ENCODE peak calls at places on chromosome 9, in nine cellular contexts. One of them, this sample, is unnamed.

GRCh38 chr9:79300153-79300552 is 271.6 kb upstream of the TLE4 start:
- DNase-seq in C1 segment of cervical spinal cord: no peak
- DNase-seq in RCC 7860: no peak
- DNase-seq in GM12865: no peak
- DNase-seq in GM19239: no peak
- DNase-seq in BJ: no peak
- DNase-seq in head of caudate nucleus: no peak
- DNase-seq in IMR-90: no peak
- DNase-seq in NCI-H1092 treated with DMSO at 0.1 percent for 48 hours: peak
- DNase-seq in this sample: no peak

GRCh38 chr9:86098793-86099694 is at the start of gene GOLM1:
- DNase-seq in C1 segment of cervical spinal cord: peak
- DNase-seq in RCC 7860: peak
- DNase-seq in GM12865: peak
- DNase-seq in GM19239: peak
- DNase-seq in BJ: no peak
- DNase-seq in head of caudate nucleus: peak
- DNase-seq in IMR-90: peak
- DNase-seq in NCI-H1092 treated with DMSO at 0.1 percent for 48 hours: peak
- DNase-seq in this sample: no peak

GRCh38 chr9:104780796-104781395 is 17.0 kb downstream of the NIPSNAP3B start:
- DNase-seq in C1 segment of cervical spinal cord: no peak
- DNase-seq in RCC 7860: peak
- DNase-seq in GM12865: peak
- DNase-seq in GM19239: no peak
- DNase-seq in BJ: no peak
- DNase-seq in head of caudate nucleus: no peak
- DNase-seq in IMR-90: peak
- DNase-seq in NCI-H1092 treated with DMSO at 0.1 percent for 48 hours: no peak
- DNase-seq in this sample: no peak

GRCh38 chr9:71446499-71447411 is 321.6 kb downstream of the CEMIP2 start:
- DNase-seq in C1 segment of cervical spinal cord: peak
- DNase-seq in RCC 7860: no peak
- DNase-seq in GM12865: peak
- DNase-seq in GM19239: peak
- DNase-seq in BJ: peak
- DNase-seq in head of caudate nucleus: peak
- DNase-seq in IMR-90: peak
- DNase-seq in NCI-H1092 treated with DMSO at 0.1 percent for 48 hours: peak
- DNase-seq in this sample: no peak

GRCh38 chr9:134626576-134627416 is 14.8 kb upstream of the COL5A1 start:
- DNase-seq in C1 segment of cervical spinal cord: no peak
- DNase-seq in RCC 7860: no peak
- DNase-seq in GM12865: no peak
- DNase-seq in GM19239: no peak
- DNase-seq in BJ: no peak
- DNase-seq in head of caudate nucleus: no peak
- DNase-seq in IMR-90: peak
- DNase-seq in NCI-H1092 treated with DMSO at 0.1 percent for 48 hours: no peak
- DNase-seq in this sample: no peak

GRCh38 chr9:105693435-105694275 is 686 bp upstream of the TMEM38B start:
- DNase-seq in C1 segment of cervical spinal cord: peak
- DNase-seq in RCC 7860: no peak
- DNase-seq in GM12865: peak
- DNase-seq in GM19239: no peak
- DNase-seq in BJ: no peak
- DNase-seq in head of caudate nucleus: no peak
- DNase-seq in IMR-90: peak
- DNase-seq in NCI-H1092 treated with DMSO at 0.1 percent for 48 hours: peak
- DNase-seq in this sample: no peak

GRCh38 chr9:87524061-87524460 is 26.4 kb downstream of the DAPK1 start:
- DNase-seq in C1 segment of cervical spinal cord: no peak
- DNase-seq in RCC 7860: no peak
- DNase-seq in GM12865: no peak
- DNase-seq in GM19239: no peak
- DNase-seq in BJ: no peak
- DNase-seq in head of caudate nucleus: no peak
- DNase-seq in IMR-90: no peak
- DNase-seq in NCI-H1092 treated with DMSO at 0.1 percent for 48 hours: no peak
- DNase-seq in this sample: no peak

GRCh38 chr9:132125361-132125760 is 36.5 kb upstream of the NTNG2 start:
- DNase-seq in C1 segment of cervical spinal cord: no peak
- DNase-seq in RCC 7860: no peak
- DNase-seq in GM12865: no peak
- DNase-seq in GM19239: no peak
- DNase-seq in BJ: no peak
- DNase-seq in head of caudate nucleus: no peak
- DNase-seq in IMR-90: no peak
- DNase-seq in NCI-H1092 treated with DMSO at 0.1 percent for 48 hours: no peak
- DNase-seq in this sample: no peak

GRCh38 chr9:70297141-70297540 is 38.4 kb downstream of the SMC5 start:
- DNase-seq in C1 segment of cervical spinal cord: no peak
- DNase-seq in RCC 7860: no peak
- DNase-seq in GM12865: no peak
- DNase-seq in GM19239: no peak
- DNase-seq in BJ: no peak
- DNase-seq in head of caudate nucleus: no peak
- DNase-seq in IMR-90: peak
- DNase-seq in NCI-H1092 treated with DMSO at 0.1 percent for 48 hours: no peak
- DNase-seq in this sample: no peak

GRCh38 chr9:36543916-36544315 is 28.8 kb upstream of the MELK start:
- DNase-seq in C1 segment of cervical spinal cord: no peak
- DNase-seq in RCC 7860: no peak
- DNase-seq in GM12865: no peak
- DNase-seq in GM19239: no peak
- DNase-seq in BJ: peak
- DNase-seq in head of caudate nucleus: no peak
- DNase-seq in IMR-90: no peak
- DNase-seq in NCI-H1092 treated with DMSO at 0.1 percent for 48 hours: no peak
- DNase-seq in this sample: peak

GRCh38 chr9:21591221-21592062 is 109.3 kb upstream of the IFNE start:
- DNase-seq in C1 segment of cervical spinal cord: peak
- DNase-seq in RCC 7860: peak
- DNase-seq in GM12865: peak
- DNase-seq in GM19239: no peak
- DNase-seq in BJ: peak
- DNase-seq in head of caudate nucleus: no peak
- DNase-seq in IMR-90: peak
- DNase-seq in NCI-H1092 treated with DMSO at 0.1 percent for 48 hours: no peak
- DNase-seq in this sample: peak

GRCh38 chr9:18438300-18438925 is 35.5 kb upstream of the ADAMTSL1 start:
- DNase-seq in C1 segment of cervical spinal cord: peak
- DNase-seq in RCC 7860: no peak
- DNase-seq in GM12865: no peak
- DNase-seq in GM19239: no peak
- DNase-seq in BJ: no peak
- DNase-seq in head of caudate nucleus: peak
- DNase-seq in IMR-90: peak
- DNase-seq in NCI-H1092 treated with DMSO at 0.1 percent for 48 hours: peak
- DNase-seq in this sample: no peak

GRCh38 chr9:33942471-33943083 is 106.1 kb downstream of the UBAP2 start:
- DNase-seq in C1 segment of cervical spinal cord: no peak
- DNase-seq in RCC 7860: peak
- DNase-seq in GM12865: no peak
- DNase-seq in GM19239: no peak
- DNase-seq in BJ: peak
- DNase-seq in head of caudate nucleus: no peak
- DNase-seq in IMR-90: peak
- DNase-seq in NCI-H1092 treated with DMSO at 0.1 percent for 48 hours: no peak
- DNase-seq in this sample: no peak

GRCh38 chr9:91392435-91392834 is 30.7 kb upstream of the AUH start:
- DNase-seq in C1 segment of cervical spinal cord: no peak
- DNase-seq in RCC 7860: no peak
- DNase-seq in GM12865: no peak
- DNase-seq in GM19239: no peak
- DNase-seq in BJ: no peak
- DNase-seq in head of caudate nucleus: no peak
- DNase-seq in IMR-90: no peak
- DNase-seq in NCI-H1092 treated with DMSO at 0.1 percent for 48 hours: no peak
- DNase-seq in this sample: no peak

GRCh38 chr9:123326662-123327093 is 29.3 kb upstream of the CRB2 start:
- DNase-seq in C1 segment of cervical spinal cord: no peak
- DNase-seq in RCC 7860: no peak
- DNase-seq in GM12865: peak
- DNase-seq in GM19239: no peak
- DNase-seq in BJ: no peak
- DNase-seq in head of caudate nucleus: peak
- DNase-seq in IMR-90: no peak
- DNase-seq in NCI-H1092 treated with DMSO at 0.1 percent for 48 hours: no peak
- DNase-seq in this sample: no peak

GRCh38 chr9:91164724-91165520 is 196.8 kb downstream of the AUH start:
- DNase-seq in C1 segment of cervical spinal cord: no peak
- DNase-seq in RCC 7860: peak
- DNase-seq in GM12865: peak
- DNase-seq in GM19239: no peak
- DNase-seq in BJ: peak
- DNase-seq in head of caudate nucleus: peak
- DNase-seq in IMR-90: peak
- DNase-seq in NCI-H1092 treated with DMSO at 0.1 percent for 48 hours: no peak
- DNase-seq in this sample: peak

GRCh38 chr9:134419684-134420076 is 93.4 kb downstream of the RXRA start:
- DNase-seq in C1 segment of cervical spinal cord: peak
- DNase-seq in RCC 7860: no peak
- DNase-seq in GM12865: no peak
- DNase-seq in GM19239: no peak
- DNase-seq in BJ: no peak
- DNase-seq in head of caudate nucleus: no peak
- DNase-seq in IMR-90: no peak
- DNase-seq in NCI-H1092 treated with DMSO at 0.1 percent for 48 hours: peak
- DNase-seq in this sample: peak

GRCh38 chr9:72509635-72510034 is 11.8 kb upstream of the TMC1 start:
- DNase-seq in C1 segment of cervical spinal cord: no peak
- DNase-seq in RCC 7860: peak
- DNase-seq in GM12865: peak
- DNase-seq in GM19239: peak
- DNase-seq in BJ: no peak
- DNase-seq in head of caudate nucleus: no peak
- DNase-seq in IMR-90: peak
- DNase-seq in NCI-H1092 treated with DMSO at 0.1 percent for 48 hours: no peak
- DNase-seq in this sample: no peak

GRCh38 chr9:98793031-98793430 is 3.3 kb downstream of the ANKS6 start:
- DNase-seq in C1 segment of cervical spinal cord: peak
- DNase-seq in RCC 7860: peak
- DNase-seq in GM12865: no peak
- DNase-seq in GM19239: no peak
- DNase-seq in BJ: no peak
- DNase-seq in head of caudate nucleus: no peak
- DNase-seq in IMR-90: no peak
- DNase-seq in NCI-H1092 treated with DMSO at 0.1 percent for 48 hours: no peak
- DNase-seq in this sample: no peak

GRCh38 chr9:113669523-113670115 is 206.1 kb downstream of the RGS3 start:
- DNase-seq in C1 segment of cervical spinal cord: no peak
- DNase-seq in RCC 7860: peak
- DNase-seq in GM12865: no peak
- DNase-seq in GM19239: no peak
- DNase-seq in BJ: peak
- DNase-seq in head of caudate nucleus: no peak
- DNase-seq in IMR-90: peak
- DNase-seq in NCI-H1092 treated with DMSO at 0.1 percent for 48 hours: no peak
- DNase-seq in this sample: no peak

GRCh38 chr9:125432715-125433385 is 171.2 kb downstream of the GAPVD1 start:
- DNase-seq in C1 segment of cervical spinal cord: no peak
- DNase-seq in RCC 7860: no peak
- DNase-seq in GM12865: no peak
- DNase-seq in GM19239: no peak
- DNase-seq in BJ: no peak
- DNase-seq in head of caudate nucleus: no peak
- DNase-seq in IMR-90: no peak
- DNase-seq in NCI-H1092 treated with DMSO at 0.1 percent for 48 hours: no peak
- DNase-seq in this sample: no peak

GRCh38 chr9:82784595-82784994 is 278.3 kb downstream of the RASEF start:
- DNase-seq in C1 segment of cervical spinal cord: no peak
- DNase-seq in RCC 7860: no peak
- DNase-seq in GM12865: no peak
- DNase-seq in GM19239: no peak
- DNase-seq in BJ: no peak
- DNase-seq in head of caudate nucleus: no peak
- DNase-seq in IMR-90: no peak
- DNase-seq in NCI-H1092 treated with DMSO at 0.1 percent for 48 hours: no peak
- DNase-seq in this sample: no peak

GRCh38 chr9:125816321-125816720 is 69.1 kb downstream of the PBX3 start:
- DNase-seq in C1 segment of cervical spinal cord: no peak
- DNase-seq in RCC 7860: no peak
- DNase-seq in GM12865: no peak
- DNase-seq in GM19239: no peak
- DNase-seq in BJ: no peak
- DNase-seq in head of caudate nucleus: no peak
- DNase-seq in IMR-90: no peak
- DNase-seq in NCI-H1092 treated with DMSO at 0.1 percent for 48 hours: no peak
- DNase-seq in this sample: no peak

GRCh38 chr9:98501776-98502175 is 207.0 kb downstream of the GABBR2 start:
- DNase-seq in C1 segment of cervical spinal cord: peak
- DNase-seq in RCC 7860: no peak
- DNase-seq in GM12865: no peak
- DNase-seq in GM19239: no peak
- DNase-seq in BJ: no peak
- DNase-seq in head of caudate nucleus: no peak
- DNase-seq in IMR-90: no peak
- DNase-seq in NCI-H1092 treated with DMSO at 0.1 percent for 48 hours: no peak
- DNase-seq in this sample: no peak

GRCh38 chr9:100597236-100597635 is 19.4 kb downstream of the CAVIN4 start:
- DNase-seq in C1 segment of cervical spinal cord: no peak
- DNase-seq in RCC 7860: peak
- DNase-seq in GM12865: no peak
- DNase-seq in GM19239: no peak
- DNase-seq in BJ: no peak
- DNase-seq in head of caudate nucleus: no peak
- DNase-seq in IMR-90: no peak
- DNase-seq in NCI-H1092 treated with DMSO at 0.1 percent for 48 hours: no peak
- DNase-seq in this sample: no peak

This sample was measured in gastrocnemius medialis.